ENCODE peak calls at places on chromosome 10, in five cellular contexts. One of them, this sample, is unnamed.

GRCh38 chr10:96949039-96949683 is 117.1 kb downstream of the LCOR start:
- DNase-seq in neuronal stem cell: no peak
- DNase-seq in H9: no peak
- DNase-seq in trophoblast cell: no peak
- DNase-seq in H1: no peak
- DNase-seq in this sample: no peak

GRCh38 chr10:105148921-105149320 is 507.8 kb downstream of the SORCS3 start:
- DNase-seq in neuronal stem cell: no peak
- DNase-seq in H9: no peak
- DNase-seq in trophoblast cell: no peak
- DNase-seq in H1: no peak
- DNase-seq in this sample: no peak

GRCh38 chr10:44281662-44282061 is 103.2 kb downstream of the CXCL12 start:
- DNase-seq in neuronal stem cell: no peak
- DNase-seq in H9: no peak
- DNase-seq in trophoblast cell: no peak
- DNase-seq in H1: no peak
- DNase-seq in this sample: no peak

GRCh38 chr10:124994573-124995473 is 52.9 kb downstream of the ZRANB1 start:
- DNase-seq in neuronal stem cell: no peak
- DNase-seq in H9: no peak
- DNase-seq in trophoblast cell: no peak
- DNase-seq in H1: no peak
- DNase-seq in this sample: no peak

GRCh38 chr10:99432881-99433280 is 2.5 kb upstream of the GOT1 start:
- DNase-seq in neuronal stem cell: no peak
- DNase-seq in H9: no peak
- DNase-seq in trophoblast cell: no peak
- DNase-seq in H1: no peak
- DNase-seq in this sample: no peak

GRCh38 chr10:123913688-123914268 is 22.2 kb upstream of the CPXM2 start:
- DNase-seq in neuronal stem cell: no peak
- DNase-seq in H9: no peak
- DNase-seq in trophoblast cell: no peak
- DNase-seq in H1: no peak
- DNase-seq in this sample: no peak

GRCh38 chr10:60846173-60846572 is 67.9 kb downstream of the CDK1 start:
- DNase-seq in neuronal stem cell: no peak
- DNase-seq in H9: no peak
- DNase-seq in trophoblast cell: no peak
- DNase-seq in H1: no peak
- DNase-seq in this sample: peak

GRCh38 chr10:126576336-126576735 is 94.2 kb downstream of the C10orf90 start:
- DNase-seq in neuronal stem cell: no peak
- DNase-seq in H9: no peak
- DNase-seq in trophoblast cell: no peak
- DNase-seq in H1: no peak
- DNase-seq in this sample: peak

GRCh38 chr10:107806006-107806405 is 641.5 kb upstream of the SORCS1 start:
- DNase-seq in neuronal stem cell: peak
- DNase-seq in H9: no peak
- DNase-seq in trophoblast cell: no peak
- DNase-seq in H1: no peak
- DNase-seq in this sample: no peak

GRCh38 chr10:6920072-6921019 is 340.3 kb upstream of the PRKCQ start:
- DNase-seq in neuronal stem cell: peak
- DNase-seq in H9: peak
- DNase-seq in trophoblast cell: peak
- DNase-seq in H1: peak
- DNase-seq in this sample: peak

GRCh38 chr10:124622866-124623536 is 121.2 kb downstream of the FAM53B start:
- DNase-seq in neuronal stem cell: no peak
- DNase-seq in H9: no peak
- DNase-seq in trophoblast cell: no peak
- DNase-seq in H1: no peak
- DNase-seq in this sample: no peak

GRCh38 chr10:95789928-95790327 is 34.0 kb downstream of the ENTPD1 start:
- DNase-seq in neuronal stem cell: no peak
- DNase-seq in H9: no peak
- DNase-seq in trophoblast cell: no peak
- DNase-seq in H1: no peak
- DNase-seq in this sample: peak

GRCh38 chr10:69497611-69498390 is 46.5 kb downstream of the TSPAN15 start:
- DNase-seq in neuronal stem cell: no peak
- DNase-seq in H9: no peak
- DNase-seq in trophoblast cell: no peak
- DNase-seq in H1: no peak
- DNase-seq in this sample: peak

GRCh38 chr10:4546931-4547330 is 279.1 kb upstream of the AKR1E2 start:
- DNase-seq in neuronal stem cell: no peak
- DNase-seq in H9: no peak
- DNase-seq in trophoblast cell: no peak
- DNase-seq in H1: no peak
- DNase-seq in this sample: no peak

GRCh38 chr10:132205650-132206376 is 19.1 kb downstream of the DPYSL4 start:
- DNase-seq in neuronal stem cell: no peak
- DNase-seq in H9: no peak
- DNase-seq in trophoblast cell: no peak
- DNase-seq in H1: no peak
- DNase-seq in this sample: no peak

GRCh38 chr10:118564114-118564513 is 31.3 kb downstream of the PRLHR start:
- DNase-seq in neuronal stem cell: no peak
- DNase-seq in H9: no peak
- DNase-seq in trophoblast cell: no peak
- DNase-seq in H1: no peak
- DNase-seq in this sample: no peak

GRCh38 chr10:48496831-48497792 is 107.8 kb downstream of the ARHGAP22 start:
- DNase-seq in neuronal stem cell: no peak
- DNase-seq in H9: no peak
- DNase-seq in trophoblast cell: no peak
- DNase-seq in H1: no peak
- DNase-seq in this sample: peak

GRCh38 chr10:98556061-98556460 is 109.3 kb upstream of the HPS1 start:
- DNase-seq in neuronal stem cell: no peak
- DNase-seq in H9: no peak
- DNase-seq in trophoblast cell: no peak
- DNase-seq in H1: no peak
- DNase-seq in this sample: peak

GRCh38 chr10:110843796-110844616 is 27.7 kb upstream of the PDCD4 start:
- DNase-seq in neuronal stem cell: no peak
- DNase-seq in H9: no peak
- DNase-seq in trophoblast cell: no peak
- DNase-seq in H1: no peak
- DNase-seq in this sample: no peak

GRCh38 chr10:90087197-90088007 is 386.0 kb downstream of the KIF20B start:
- DNase-seq in neuronal stem cell: no peak
- DNase-seq in H9: no peak
- DNase-seq in trophoblast cell: no peak
- DNase-seq in H1: no peak
- DNase-seq in this sample: peak

GRCh38 chr10:16271571-16271970 is 165.2 kb upstream of the PTER start:
- DNase-seq in neuronal stem cell: no peak
- DNase-seq in H9: no peak
- DNase-seq in trophoblast cell: no peak
- DNase-seq in H1: no peak
- DNase-seq in this sample: no peak
- H2AFZ ChIP-seq in neuronal stem cell: no peak
- H2AFZ ChIP-seq in H9: no peak
- H2AFZ ChIP-seq in trophoblast cell: no peak
- H2AFZ ChIP-seq in H1: no peak
- H2AFZ ChIP-seq in this sample: no peak

GRCh38 chr10:30823651-30824050 is 194.1 kb upstream of the LYZL2 start:
- DNase-seq in neuronal stem cell: no peak
- DNase-seq in H9: no peak
- DNase-seq in trophoblast cell: no peak
- DNase-seq in H1: no peak
- DNase-seq in this sample: no peak

GRCh38 chr10:30827531-30828120 is 198.1 kb upstream of the LYZL2 start:
- DNase-seq in neuronal stem cell: no peak
- DNase-seq in H9: no peak
- DNase-seq in trophoblast cell: no peak
- DNase-seq in H1: no peak
- DNase-seq in this sample: peak

GRCh38 chr10:30825022-30825421 is 195.5 kb upstream of the LYZL2 start:
- DNase-seq in neuronal stem cell: no peak
- DNase-seq in H9: no peak
- DNase-seq in trophoblast cell: no peak
- DNase-seq in H1: no peak
- DNase-seq in this sample: no peak

GRCh38 chr10:30826679-30827078 is 197.1 kb upstream of the LYZL2 start:
- DNase-seq in neuronal stem cell: no peak
- DNase-seq in H9: no peak
- DNase-seq in trophoblast cell: no peak
- DNase-seq in H1: no peak
- DNase-seq in this sample: no peak

GRCh38 chr10:30825495-30825894 is 195.9 kb upstream of the LYZL2 start:
- DNase-seq in neuronal stem cell: no peak
- DNase-seq in H9: no peak
- DNase-seq in trophoblast cell: no peak
- DNase-seq in H1: no peak
- DNase-seq in this sample: peak
- H4K91ac ChIP-seq in neuronal stem cell: no peak
- H4K91ac ChIP-seq in H9: no peak
- H4K91ac ChIP-seq in trophoblast cell: no peak
- H4K91ac ChIP-seq in H1: no peak
- H4K91ac ChIP-seq in this sample: no peak

DNA sequence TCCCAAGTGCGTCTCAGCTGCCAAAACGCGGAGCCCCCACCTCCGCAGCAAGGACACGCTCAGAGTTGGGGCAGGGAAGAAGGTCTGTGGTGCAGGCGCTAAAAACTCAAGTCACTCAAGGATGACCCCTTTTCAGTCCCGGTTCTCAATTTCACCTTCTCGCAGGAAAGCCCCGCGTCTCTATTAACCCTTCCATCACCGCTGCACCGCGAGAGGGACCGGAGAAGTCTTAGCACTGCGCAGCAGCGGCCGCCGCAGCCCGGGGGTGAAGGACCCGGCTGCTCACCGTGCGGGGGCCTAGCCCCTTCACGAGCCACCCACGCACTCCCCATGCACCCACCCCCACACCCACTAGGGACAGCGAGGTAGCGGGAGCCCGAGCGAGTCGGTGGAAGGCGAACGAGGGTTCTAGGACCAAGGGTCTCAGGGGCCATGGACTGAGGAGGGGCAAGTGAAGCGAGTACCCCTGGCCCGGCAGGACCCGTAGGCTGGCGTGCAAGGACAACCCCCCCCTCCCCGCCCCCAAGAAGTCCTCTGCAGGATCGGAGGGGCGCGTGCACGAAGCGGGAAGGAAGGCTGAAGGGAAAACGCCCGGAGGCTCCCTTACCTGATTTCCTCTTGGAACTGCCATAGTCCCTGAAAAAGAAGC is 162.8 kb downstream of the SH3PXD2A start:
- DNase-seq in neuronal stem cell: no peak
- DNase-seq in H9: peak
- DNase-seq in trophoblast cell: no peak
- DNase-seq in H1: no peak
- DNase-seq in this sample: no peak
- H2BK12ac ChIP-seq in neuronal stem cell: peak
- H2BK12ac ChIP-seq in H9: no peak
- H2BK12ac ChIP-seq in trophoblast cell: no peak
- H2BK12ac ChIP-seq in H1: no peak
- H2BK12ac ChIP-seq in this sample: no peak

GRCh38 chr10:62639139-62639538 is 165.4 kb upstream of the ADO start:
- DNase-seq in neuronal stem cell: no peak
- DNase-seq in H9: no peak
- DNase-seq in trophoblast cell: no peak
- DNase-seq in H1: no peak
- DNase-seq in this sample: no peak
- H2AFZ ChIP-seq in neuronal stem cell: no peak
- H2AFZ ChIP-seq in H9: no peak
- H2AFZ ChIP-seq in trophoblast cell: no peak
- H2AFZ ChIP-seq in H1: no peak
- H2AFZ ChIP-seq in this sample: no peak

DNA sequence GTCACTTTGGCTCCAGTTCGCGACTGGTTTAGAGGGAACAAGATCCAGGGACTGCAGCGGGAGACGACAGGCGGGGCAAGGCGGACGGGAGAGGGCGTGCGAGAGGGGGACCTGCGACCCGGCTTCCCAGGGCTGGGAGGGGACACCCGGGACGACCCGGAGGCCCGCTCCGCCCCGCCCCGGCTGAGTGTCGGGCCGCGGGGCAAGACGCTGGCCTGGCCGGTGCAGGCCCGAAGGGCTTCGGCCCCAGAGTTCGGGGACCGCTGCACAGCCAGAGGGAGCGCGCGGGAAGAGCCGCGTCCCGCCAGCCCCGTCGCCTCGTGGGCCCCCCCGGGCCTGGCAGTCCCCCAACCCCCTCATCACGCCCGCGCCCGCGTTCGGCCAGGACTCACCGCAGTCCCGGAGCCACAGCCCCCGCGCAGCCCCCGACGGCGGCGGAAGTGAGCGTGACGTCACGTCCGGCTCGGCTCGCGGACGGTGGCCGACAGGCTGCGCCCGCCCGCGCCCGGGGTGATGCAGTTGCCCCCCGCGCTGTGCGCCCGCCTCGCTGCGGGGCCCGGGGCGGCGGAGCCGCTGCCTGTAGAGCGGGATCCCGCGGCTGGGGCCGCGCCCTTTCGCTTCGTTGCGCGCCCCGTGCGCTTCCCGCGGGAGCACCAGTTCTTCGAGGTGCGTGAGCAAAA is at the start of the genes TUBGCP2 and ZNF511:
- DNase-seq in neuronal stem cell: peak
- DNase-seq in H9: peak
- DNase-seq in trophoblast cell: peak
- DNase-seq in H1: no peak
- DNase-seq in this sample: peak
- H4K91ac ChIP-seq in neuronal stem cell: peak
- H4K91ac ChIP-seq in H9: no peak
- H4K91ac ChIP-seq in trophoblast cell: peak
- H4K91ac ChIP-seq in H1: no peak
- H4K91ac ChIP-seq in this sample: peak

GRCh38 chr10:10499839-10500238 is 517.8 kb upstream of the CELF2 start:
- DNase-seq in neuronal stem cell: no peak
- DNase-seq in H9: no peak
- DNase-seq in trophoblast cell: no peak
- DNase-seq in H1: no peak
- DNase-seq in this sample: peak

GRCh38 chr10:10498781-10499180 is 518.9 kb upstream of the CELF2 start:
- DNase-seq in neuronal stem cell: no peak
- DNase-seq in H9: no peak
- DNase-seq in trophoblast cell: no peak
- DNase-seq in H1: no peak
- DNase-seq in this sample: peak

GRCh38 chr10:10492420-10492819 is 525.3 kb upstream of the CELF2 start:
- DNase-seq in neuronal stem cell: no peak
- DNase-seq in H9: no peak
- DNase-seq in trophoblast cell: no peak
- DNase-seq in H1: no peak
- DNase-seq in this sample: no peak

GRCh38 chr10:10500941-10501340 is 516.7 kb upstream of the CELF2 start:
- DNase-seq in neuronal stem cell: no peak
- DNase-seq in H9: no peak
- DNase-seq in trophoblast cell: no peak
- DNase-seq in H1: no peak
- DNase-seq in this sample: peak

GRCh38 chr10:10497245-10497644 is 520.4 kb upstream of the CELF2 start:
- DNase-seq in neuronal stem cell: no peak
- DNase-seq in H9: no peak
- DNase-seq in trophoblast cell: no peak
- DNase-seq in H1: no peak
- DNase-seq in this sample: no peak
- H2BK12ac ChIP-seq in neuronal stem cell: no peak
- H2BK12ac ChIP-seq in H9: no peak
- H2BK12ac ChIP-seq in trophoblast cell: no peak
- H2BK12ac ChIP-seq in H1: no peak
- H2BK12ac ChIP-seq in this sample: no peak

This sample was measured in mesenchymal stem cell.